ENCODE peak calls at places on chromosomes 7 and 10, in six cellular contexts. H is RWPE1; Q is AG09309; O is activated CD8-positive, alpha-beta T cell treated with anti-CD3 and anti-CD28 coated beads for 36 hours; N is HepG2; G is Calu3. W is an unnamed sample.

GRCh38 chr7:141071855-141072547 is 1.9 kb upstream of the TMEM178B start:
- DNase-seq in H (no peak), Q (no peak), O (no peak), N (no peak), G (no peak), W (no peak)

GRCh38 chr7:46115410-46115809 is 194.3 kb upstream of the IGFBP3 start:
- DNase-seq in H (no peak), Q (no peak), O (no peak), N (no peak), G (no peak), W (no peak)

GRCh38 chr10:105146436-105146835 is 505.3 kb downstream of the SORCS3 start:
- DNase-seq in H (no peak), Q (no peak), O (no peak), N (no peak), G (no peak), W (no peak)

GRCh38 chr10:73650537-73651331 is 5.1 kb downstream of the SYNPO2L start:
- DNase-seq in H (no peak), Q (peak), O (no peak), N (no peak), G (no peak), W (no peak)

GRCh38 chr10:115744089-115744488 is 528.9 kb downstream of the GFRA1 start:
- DNase-seq in H (no peak), Q (no peak), O (no peak), N (no peak), G (no peak), W (no peak)

GRCh38 chr10:77023396-77023795 is 614.2 kb downstream of the KCNMA1 start:
- DNase-seq in H (no peak), Q (no peak), O (no peak), N (no peak), G (no peak), W (no peak)

GRCh38 chr7:2709553-2710165 is 21.7 kb downstream of the AMZ1 start:
- DNase-seq in H (peak), Q (no peak), O (peak), N (peak), G (peak), W (peak)

GRCh38 chr10:100359529-100360150 is 12.6 kb downstream of the SCD start:
- DNase-seq in H (no peak), Q (no peak), O (no peak), N (peak), G (no peak), W (no peak)

GRCh38 chr7:106858618-106859532 is 6.2 kb upstream of the PIK3CG start:
- DNase-seq in H (peak), Q (no peak), O (no peak), N (no peak), G (peak), W (peak)

GRCh38 chr7:113639221-113639620 is 279.6 kb downstream of the PPP1R3A start:
- DNase-seq in H (no peak), Q (no peak), O (no peak), N (no peak), G (no peak), W (no peak)

GRCh38 chr7:27774717-27775328 is 34.9 kb downstream of the TAX1BP1 start:
- DNase-seq in H (peak), Q (no peak), O (no peak), N (peak), G (peak), W (peak)
- TF ChIP-seq CTCF in H (peak), Q (peak), O (peak), N (peak), G (peak), W (peak)

DNA sequence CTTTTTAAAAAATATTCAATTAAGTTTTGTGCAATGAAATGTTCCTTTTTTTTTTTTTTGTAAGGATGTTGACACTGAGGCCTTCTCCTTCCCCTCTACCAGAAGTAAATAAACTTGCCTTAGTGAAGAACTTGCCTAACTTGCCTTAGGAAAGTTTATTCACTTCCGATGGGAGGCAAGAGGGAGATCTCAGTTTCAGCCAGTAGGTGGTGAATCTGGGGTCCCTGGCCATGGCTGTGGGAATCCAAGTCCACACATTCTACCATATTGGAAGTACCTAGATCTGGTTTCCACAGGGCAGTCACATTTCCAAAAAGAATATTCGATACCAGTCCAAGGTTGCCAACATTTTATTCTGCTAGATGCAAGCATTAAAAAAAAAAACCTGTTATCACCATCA is 270.9 kb downstream of the CCSER2 start:
- DNase-seq in H (no peak), Q (no peak), O (no peak), N (no peak), G (no peak), W (no peak)
- TF ChIP-seq CTCF in H (no peak), Q (no peak), O (no peak), N (no peak), G (no peak), W (no peak)

DNA sequence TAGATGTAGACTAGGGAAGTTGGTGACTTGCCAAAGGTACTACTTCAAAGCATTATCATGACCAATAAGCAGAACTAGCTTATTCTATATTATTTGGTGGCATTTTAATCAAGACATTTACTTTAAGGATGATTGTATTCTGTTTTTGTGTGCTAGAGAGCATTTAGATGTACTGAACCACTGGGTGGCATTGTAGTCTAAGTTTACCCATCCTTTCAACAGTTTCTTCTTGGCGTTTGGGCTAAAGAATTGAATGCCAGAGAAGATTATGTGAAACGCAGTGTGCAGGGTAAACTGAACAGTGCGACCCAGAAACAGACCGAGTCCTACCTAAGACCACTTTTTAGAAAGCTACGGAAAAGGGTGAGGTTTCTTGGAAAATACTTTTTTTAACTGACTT is 26.8 kb downstream of the PRPF18 start:
- DNase-seq in H (peak), Q (peak), O (no peak), N (no peak), G (no peak), W (peak)
- TF ChIP-seq CTCF in H (no peak), Q (peak), O (no peak), N (peak), G (peak), W (peak)

GRCh38 chr10:28738200-28738599 is 60.9 kb downstream of the BAMBI start:
- DNase-seq in H (no peak), Q (no peak), O (peak), N (no peak), G (no peak), W (no peak)
- TF ChIP-seq CTCF in H (no peak), Q (peak), O (peak), N (peak), G (no peak), W (no peak)

GRCh38 chr7:157907091-157907490 is 570.3 kb downstream of the DNAJB6 start:
- DNase-seq in H (no peak), Q (no peak), O (no peak), N (no peak), G (no peak), W (no peak)

GRCh38 chr7:157907998-157908782 is 571.4 kb downstream of the DNAJB6 start:
- DNase-seq in H (no peak), Q (no peak), O (no peak), N (no peak), G (no peak), W (no peak)

GRCh38 chr7:157906583-157906982 is 569.8 kb downstream of the DNAJB6 start:
- DNase-seq in H (no peak), Q (no peak), O (no peak), N (no peak), G (no peak), W (no peak)

GRCh38 chr7:157910446-157910845 is 573.6 kb downstream of the DNAJB6 start:
- DNase-seq in H (no peak), Q (no peak), O (no peak), N (no peak), G (no peak), W (no peak)

DNA sequence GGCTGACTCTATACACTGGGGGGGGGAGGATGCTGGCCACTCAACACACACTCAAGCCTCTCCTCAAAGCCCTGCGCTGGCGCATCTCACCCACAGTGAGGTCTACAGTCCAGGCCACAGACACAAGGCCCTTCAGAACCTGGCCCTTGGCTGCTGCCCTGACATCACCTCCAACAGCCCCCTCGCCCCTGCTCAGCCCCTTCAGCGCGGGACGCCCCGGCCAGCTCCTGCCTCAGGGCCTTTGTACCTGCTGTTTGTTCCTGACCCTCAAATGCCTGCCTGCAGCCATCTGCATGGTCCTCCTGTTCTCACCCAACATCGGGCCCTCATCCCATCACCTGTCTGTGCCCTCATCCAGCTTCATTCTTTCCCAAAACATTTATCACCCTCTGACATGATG is 572.6 kb downstream of the DNAJB6 start:
- DNase-seq in H (no peak), Q (no peak), O (no peak), N (no peak), G (no peak), W (no peak)
- TF ChIP-seq CTCF in H (no peak), Q (no peak), O (no peak), N (no peak), G (no peak), W (no peak)

GRCh38 chr7:149468208-149468607 is 7.3 kb upstream of the ZNF777 start:
- DNase-seq in H (no peak), Q (peak), O (no peak), N (no peak), G (no peak), W (no peak)
- TF ChIP-seq CTCF in H (no peak), Q (no peak), O (no peak), N (peak), G (no peak), W (no peak)

DNA sequence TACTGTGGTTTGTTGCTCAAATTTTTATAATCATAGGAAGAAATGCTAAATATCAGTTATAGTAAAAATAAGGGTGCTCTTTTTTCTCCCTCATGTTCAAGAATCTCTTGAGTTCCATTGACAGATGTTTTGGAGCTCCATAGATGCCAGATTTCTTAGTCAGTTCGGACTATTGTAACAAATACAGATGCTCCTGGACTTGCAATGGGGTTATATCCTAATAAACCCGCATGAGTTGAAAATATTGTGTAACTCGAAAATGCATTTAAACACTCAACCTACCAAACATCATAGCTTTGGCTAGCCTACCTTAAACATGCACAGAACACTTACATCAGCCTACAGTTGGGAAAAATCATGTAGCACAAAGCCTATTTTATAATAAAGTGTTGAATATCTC is 100.7 kb upstream of the CSTF2T start:
- DNase-seq in H (no peak), Q (no peak), O (no peak), N (no peak), G (no peak), W (no peak)
- TF ChIP-seq CTCF in H (no peak), Q (no peak), O (no peak), N (no peak), G (no peak), W (no peak)